ENCODE peak calls at places on chromosomes 2 and 18, in five cellular contexts. T is tibial artery, K is transverse colon, L is heart right ventricle, S is ascending aorta. C is an unnamed sample.

GRCh38 chr2:84768840-84769239 is 112.0 kb downstream of the TRABD2A start:
- DNase-seq in K (peak; percentile 41), L (no peak), S (no peak), T (no peak), C (no peak)

GRCh38 chr2:215288112-215288815 is 23.6 kb upstream of the ATIC start:
- DNase-seq in L (no peak), K (no peak), T (no peak), S (no peak), C (no peak)

GRCh38 chr2:133674433-133675331 is 106.4 kb upstream of the NCKAP5 start:
- DNase-seq in S (no peak), L (peak; percentile 43), K (peak; percentile 18), T (no peak), C (no peak)

GRCh38 chr18:3624818-3625716 is 175.1 kb downstream of the TGIF1 start:
- DNase-seq in L (no peak), T (peak; percentile 72), K (peak; percentile 42), S (peak; percentile 86), C (peak; percentile 79)

GRCh38 chr18:3186678-3187658 is 32.8 kb downstream of the MYOM1 start:
- DNase-seq in S (no peak), L (no peak), K (no peak), T (no peak), C (no peak)

GRCh38 chr2:46036929-46037328 is 260.3 kb upstream of the EPAS1 start:
- DNase-seq in S (no peak), T (no peak), K (no peak), L (no peak), C (no peak)

GRCh38 chr2:203022751-203023150 is 8.1 kb downstream of the NBEAL1 start:
- DNase-seq in K (no peak), T (no peak), L (no peak), S (no peak), C (no peak)

GRCh38 chr18:42514522-42514921 is 559.5 kb downstream of the PIK3C3 start:
- DNase-seq in T (no peak), S (no peak), K (no peak), L (no peak), C (no peak)

GRCh38 chr2:138087761-138088602 is 123.7 kb downstream of the HNMT start:
- DNase-seq in T (no peak), S (no peak), K (no peak), L (no peak), C (no peak)

GRCh38 chr18:56165601-56166355 is 472.6 kb downstream of the TXNL1 start:
- DNase-seq in S (no peak), K (no peak), T (no peak), L (no peak), C (no peak)

GRCh38 chr2:241859017-241859435 is 332 bp upstream of the PDCD1 start:
- DNase-seq in L (no peak), K (no peak), S (no peak), T (no peak), C (no peak)

GRCh38 chr18:29418136-29418535 is 1241.2 kb upstream of the CDH2 start:
- DNase-seq in T (no peak), S (no peak), L (no peak), K (no peak), C (no peak)

GRCh38 chr2:43126817-43127207 is 99.6 kb downstream of the ZFP36L2 start:
- DNase-seq in S (no peak), L (no peak), K (no peak), T (no peak), C (no peak)
- H3K4me1 ChIP-seq in S (peaks cover 13% of the 10 kb centered on the region), L (peaks cover 23% of the 10 kb centered on the region), K (peaks cover 55% of the 10 kb centered on the region), T (peaks cover 24% of the 10 kb centered on the region), C (peaks cover 16% of the 10 kb centered on the region)

DNA sequence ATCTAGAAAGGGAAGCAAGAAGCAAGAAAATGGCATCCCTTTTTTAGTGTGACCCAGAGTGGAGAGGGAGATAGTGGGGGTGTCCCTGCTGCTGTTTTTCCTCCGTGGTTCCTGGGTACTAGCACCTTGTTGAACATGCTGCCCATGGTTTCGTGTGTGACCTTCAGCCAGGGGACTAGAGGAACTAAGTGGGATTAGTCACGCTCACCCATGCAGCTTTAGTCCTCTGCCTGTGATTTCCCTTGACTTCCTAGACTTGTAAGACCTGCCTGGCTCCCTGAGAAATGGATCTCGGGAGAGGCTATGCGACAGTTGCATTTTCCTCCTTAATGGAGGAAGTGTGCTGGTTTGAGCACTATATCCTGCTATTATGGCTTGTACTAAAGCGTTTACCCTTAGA is 471.4 kb downstream of the DCDC2C start:
- DNase-seq in K (no peak), T (no peak), S (no peak), L (no peak), C (no peak)
- H3K9me3 ChIP-seq in K (peaks cover 36% of the 10 kb centered on the region), T (peaks cover 8% of the 10 kb centered on the region), S (peaks cover 13% of the 10 kb centered on the region), L (peaks cover 17% of the 10 kb centered on the region), C (peaks cover 3% of the 10 kb centered on the region)

GRCh38 chr2:111029135-111029927 is 91.4 kb upstream of the BCL2L11 start:
- DNase-seq in T (no peak), S (no peak), L (no peak), K (peak; percentile 66), C (no peak)

GRCh38 chr2:111031546-111032484 is 88.9 kb upstream of the BCL2L11 start:
- DNase-seq in T (no peak), S (peak; percentile 33), K (no peak), L (peak; percentile 39), C (no peak)

GRCh38 chr2:111025288-111025687 is 95.4 kb upstream of the BCL2L11 start:
- DNase-seq in T (no peak), K (no peak), L (no peak), S (no peak), C (no peak)

GRCh38 chr2:111030271-111030891 is 90.3 kb upstream of the BCL2L11 start:
- DNase-seq in L (no peak), K (peak; percentile 35), T (no peak), S (no peak), C (no peak)

DNA sequence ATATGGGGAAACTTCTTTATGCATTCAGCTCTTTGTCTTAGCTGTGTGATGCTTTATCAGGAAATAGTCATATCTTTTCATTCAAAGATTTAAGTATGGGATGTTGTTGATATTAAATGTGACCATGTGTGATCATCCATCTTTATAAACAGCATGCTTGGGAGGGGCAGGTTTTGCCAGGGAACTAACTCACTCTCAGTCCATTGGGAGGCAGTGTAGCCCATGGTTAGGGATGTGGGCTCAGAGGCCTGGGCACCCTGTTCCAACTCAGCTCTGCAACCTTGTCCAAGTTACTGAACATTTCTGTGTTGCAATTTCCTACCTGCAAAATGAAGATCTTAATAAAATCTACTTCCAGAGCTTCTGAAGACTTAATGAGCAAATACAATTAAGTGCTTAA is 92.0 kb upstream of the BCL2L11 start:
- DNase-seq in L (no peak), K (no peak), S (no peak), T (no peak), C (no peak)
- TF ChIP-seq CTCF in L (no peak), K (no peak), S (no peak), T (no peak), C (no peak)

GRCh38 chr2:9110893-9111569 is 95.6 kb upstream of the ASAP2 start:
- DNase-seq in K (no peak), T (no peak), L (no peak), S (no peak), C (no peak)
- H3K4me1 ChIP-seq in K (peaks cover 19% of the 10 kb centered on the region), T (peaks cover 11% of the 10 kb centered on the region), L (peaks cover 18% of the 10 kb centered on the region), S (no peaks in the 10 kb centered on the region), C (peaks cover 24% of the 10 kb centered on the region)

GRCh38 chr2:65487404-65487803 is 55.0 kb upstream of the SPRED2 start:
- DNase-seq in S (no peak), L (no peak), K (no peak), T (no peak), C (no peak)

GRCh38 chr2:65490222-65490621 is 57.8 kb upstream of the SPRED2 start:
- DNase-seq in L (no peak), T (no peak), S (no peak), K (no peak), C (no peak)

GRCh38 chr2:65491381-65491903 is 59.0 kb upstream of the SPRED2 start:
- DNase-seq in S (no peak), T (no peak), L (no peak), K (no peak), C (no peak)

GRCh38 chr2:65488527-65488926 is 56.1 kb upstream of the SPRED2 start:
- DNase-seq in L (no peak), K (no peak), S (no peak), T (no peak), C (no peak)

GRCh38 chr2:65489269-65489668 is 56.9 kb upstream of the SPRED2 start:
- DNase-seq in T (no peak), S (no peak), L (no peak), K (peak; percentile 43), C (no peak)
- H3K9me3 ChIP-seq in T (no peaks in the 10 kb centered on the region), S (no peaks in the 10 kb centered on the region), L (no peaks in the 10 kb centered on the region), K (no peaks in the 10 kb centered on the region), C (no peaks in the 10 kb centered on the region)

GRCh38 chr2:239375278-239376061 is 25.4 kb downstream of the HDAC4 start:
- DNase-seq in K (no peak), L (no peak), S (no peak), T (no peak), C (peak; percentile 55)
- TF ChIP-seq CTCF in K (no peak), L (peak; percentile 35), S (no peak), T (no peak), C (no peak)

GRCh38 chr2:64328415-64328722 is 125.6 kb upstream of the LGALSL start:
- DNase-seq in T (no peak), K (no peak), L (no peak), S (no peak), C (no peak)
- H3K4me1 ChIP-seq in T (peaks cover 47% of the 10 kb centered on the region), K (peaks cover 38% of the 10 kb centered on the region), L (peaks cover 24% of the 10 kb centered on the region), S (peaks cover 13% of the 10 kb centered on the region), C (no peaks in the 10 kb centered on the region)

DNA sequence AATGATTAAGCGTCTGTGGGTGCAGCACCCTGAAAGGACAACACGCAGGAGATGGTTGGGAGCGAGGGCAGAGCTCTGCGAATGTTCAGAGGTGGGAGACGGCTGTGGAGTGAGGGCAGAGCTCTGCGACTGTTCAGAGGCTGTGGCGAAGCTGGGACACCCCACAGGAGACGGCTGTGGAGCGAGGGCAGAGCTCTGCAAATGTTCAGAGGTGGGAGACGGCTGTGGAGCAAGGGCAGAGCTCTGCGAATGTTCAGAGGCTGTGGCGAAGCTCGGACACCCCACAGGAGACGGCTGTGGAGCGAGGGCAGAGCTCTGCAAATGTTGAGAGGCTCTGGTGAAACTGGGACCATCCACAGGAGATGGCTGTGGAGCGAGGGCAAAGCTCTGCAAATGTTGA is 40.0 kb upstream of the SNTG2 start:
- DNase-seq in K (no peak), L (no peak), S (no peak), T (no peak), C (no peak)
- H3K9me3 ChIP-seq in K (no peaks in the 10 kb centered on the region), L (no peaks in the 10 kb centered on the region), S (no peaks in the 10 kb centered on the region), T (no peaks in the 10 kb centered on the region), C (no peaks in the 10 kb centered on the region)